ENCODE peak calls at places on chromosomes 12 and 14, in nine cellular contexts. O is stomach; X is kidney tubule cell; I is hypothalamus; V is HTR-8/SVneo; G is Caki2; L is endothelial cell; Y is stimulated activated CD4-positive, alpha-beta T cell treated with anti-CD3 and anti-CD28 coated beads, Interleukin-15, amount 100 ng/mL, for 48 hours; D is stimulated activated CD8-positive, alpha-beta memory T cell treated with anti-CD3 and anti-CD28 coated beads, Interleukin-15, amount 100 ng/mL, for 24 hours. U is an unnamed sample.
A peak's percentile ranks its signal among the peaks of the same experiment; 100 is the strongest.

GRCh38 chr12:6821674-6822433 is at the start of gene GPR162:
- DNase-seq in O (peak; percentile 52), X (no peak), I (no peak), V (peak; percentile 73), G (no peak), L (peak; percentile 45), Y (no peak), D (no peak), U (no peak)

GRCh38 chr12:54411398-54412241 is 7.4 kb downstream of the ITGA5 start:
- DNase-seq in O (peak; percentile 31), X (peak; percentile 99), I (no peak), V (peak; percentile 47), G (peak; percentile 96), L (no peak), Y (peak; percentile 58), D (no peak), U (peak; percentile 94)

GRCh38 chr14:101635238-101636080 is 74.2 kb downstream of the DIO3 start:
- DNase-seq in O (no peak), X (no peak), I (no peak), V (no peak), G (no peak), L (no peak), Y (no peak), D (no peak), U (peak; percentile 5)

GRCh38 chr14:72946491-72946890 is 20.2 kb downstream of the DCAF4 start:
- DNase-seq in O (no peak), X (no peak), I (no peak), V (no peak), G (no peak), L (no peak), Y (no peak), D (no peak), U (no peak)

GRCh38 chr12:44972746-44973421 is 78.0 kb downstream of the DBX2 start:
- DNase-seq in O (no peak), X (peak; percentile 31), I (no peak), V (no peak), G (no peak), L (no peak), Y (no peak), D (no peak), U (no peak)

GRCh38 chr14:75906680-75907280 is 75.0 kb downstream of the TGFB3 start:
- DNase-seq in O (peak; percentile 63), X (peak; percentile 60), I (peak; percentile 14), V (peak; percentile 81), G (no peak), L (peak; percentile 72), Y (peak; percentile 56), D (peak; percentile 35), U (peak; percentile 17)

GRCh38 chr14:80942158-80942738 is 710 bp upstream of the CEP128 start:
- DNase-seq in O (no peak), X (no peak), I (no peak), V (no peak), G (no peak), L (no peak), Y (no peak), D (no peak), U (no peak)

GRCh38 chr12:108980831-108981618 is 39.8 kb downstream of the SVOP start:
- DNase-seq in O (no peak), X (no peak), I (no peak), V (peak; percentile 46), G (no peak), L (no peak), Y (no peak), D (no peak), U (no peak)

GRCh38 chr12:10701226-10701681 is 21.9 kb downstream of the YBX3 start:
- DNase-seq in O (no peak), X (no peak), I (no peak), V (no peak), G (no peak), L (no peak), Y (peak; percentile 8), D (no peak), U (no peak)

GRCh38 chr12:34598352-34598827 is 576.1 kb downstream of the ALG10 start:
- DNase-seq in O (no peak), X (no peak), I (no peak), V (no peak), G (no peak), L (no peak), Y (no peak), D (no peak), U (no peak)

GRCh38 chr12:104154286-104154685 is 16.3 kb upstream of the NFYB start:
- DNase-seq in O (no peak), X (no peak), I (no peak), V (no peak), G (no peak), L (no peak), Y (no peak), D (no peak), U (no peak)

GRCh38 chr14:23119362-23120327 is 590 bp upstream of the CEBPE start:
- DNase-seq in O (no peak), X (no peak), I (no peak), V (no peak), G (no peak), L (no peak), Y (no peak), D (no peak), U (no peak)

GRCh38 chr14:80202888-80203562 is 8.3 kb downstream of the DIO2 start:
- DNase-seq in O (peak; percentile 31), X (peak; percentile 11), I (no peak), V (no peak), G (no peak), L (peak; percentile 69), Y (no peak), D (no peak), U (no peak)

GRCh38 chr12:122837306-122838265 is 2.3 kb downstream of the HIP1R start:
- DNase-seq in O (peak; percentile 76), X (peak; percentile 94), I (no peak), V (no peak), G (peak; percentile 79), L (no peak), Y (no peak), D (no peak), U (peak; percentile 52)

GRCh38 chr12:14834502-14834901 is 8.8 kb downstream of the ART4 start:
- DNase-seq in O (no peak), X (no peak), I (no peak), V (no peak), G (no peak), L (no peak), Y (no peak), D (no peak), U (no peak)

GRCh38 chr14:75640876-75641275 is 19.8 kb downstream of the ERG28 start:
- DNase-seq in O (no peak), X (no peak), I (no peak), V (no peak), G (no peak), L (no peak), Y (no peak), D (no peak), U (no peak)

GRCh38 chr12:52379536-52379935 is 5.9 kb downstream of the KRT84 start:
- DNase-seq in O (no peak), X (no peak), I (no peak), V (no peak), G (no peak), L (no peak), Y (no peak), D (no peak), U (no peak)

GRCh38 chr12:64053117-64053516 is 169.0 kb downstream of the KICS2 start:
- DNase-seq in O (no peak), X (no peak), I (no peak), V (no peak), G (no peak), L (no peak), Y (no peak), D (no peak), U (no peak)

GRCh38 chr12:68854554-68854953 is 46.6 kb downstream of the MDM2 start:
- DNase-seq in O (no peak), X (no peak), I (no peak), V (no peak), G (no peak), L (no peak), Y (no peak), D (no peak), U (no peak)

GRCh38 chr12:116106870-116107269 is 170.6 kb downstream of the MED13L start:
- DNase-seq in O (no peak), X (no peak), I (no peak), V (no peak), G (no peak), L (no peak), Y (no peak), D (no peak), U (no peak)

GRCh38 chr12:88951177-88951576 is 370.9 kb upstream of the KITLG start:
- DNase-seq in O (no peak), X (no peak), I (no peak), V (no peak), G (no peak), L (no peak), Y (no peak), D (no peak), U (no peak)

GRCh38 chr12:66165141-66165540 is 4.7 kb downstream of the TMBIM4 start:
- DNase-seq in O (no peak), X (no peak), I (no peak), V (no peak), G (no peak), L (no peak), Y (no peak), D (no peak), U (no peak)

GRCh38 chr12:34406996-34407300 is 384.7 kb downstream of the ALG10 start:
- DNase-seq in O (no peak), X (no peak), I (no peak), V (no peak), G (no peak), L (peak; percentile 1), Y (no peak), D (no peak), U (no peak)

GRCh38 chr12:50924439-50925341 is 27.7 kb upstream of the HIGD1C start:
- DNase-seq in O (peak; percentile 95), X (peak; percentile 65), I (peak; percentile 64), V (peak; percentile 42), G (peak; percentile 89), L (peak; percentile 29), Y (no peak), D (no peak), U (no peak)

GRCh38 chr12:12665194-12665593 is 30.8 kb downstream of the GPR19 start:
- DNase-seq in O (no peak), X (no peak), I (no peak), V (no peak), G (no peak), L (peak; percentile 61), Y (no peak), D (no peak), U (no peak)

GRCh38 chr12:118356809-118357326 is 15.8 kb downstream of the TAOK3 start:
- DNase-seq in O (no peak), X (peak; percentile 66), I (no peak), V (no peak), G (peak; percentile 31), L (no peak), Y (no peak), D (no peak), U (peak; percentile 40)

GRCh38 chr12:6249580-6249979 is 49.4 kb downstream of the CD9 start:
- DNase-seq in O (no peak), X (no peak), I (no peak), V (no peak), G (no peak), L (no peak), Y (no peak), D (no peak), U (no peak)

GRCh38 chr12:52691076-52691764 is 11.0 kb upstream of the KRT1 start:
- DNase-seq in O (no peak), X (no peak), I (no peak), V (no peak), G (no peak), L (peak; percentile 21), Y (peak; percentile 42), D (no peak), U (no peak)

GRCh38 chr14:58296731-58297130 is 1.6 kb upstream of the ARID4A start:
- DNase-seq in O (no peak), X (peak; percentile 22), I (no peak), V (peak; percentile 29), G (no peak), L (no peak), Y (no peak), D (no peak), U (no peak)

GRCh38 chr12:115571027-115571426 is 706.5 kb downstream of the MED13L start:
- DNase-seq in O (no peak), X (no peak), I (no peak), V (no peak), G (no peak), L (no peak), Y (no peak), D (no peak), U (no peak)

GRCh38 chr14:68544150-68544892 is 248.5 kb downstream of the ZFP36L1 start:
- DNase-seq in O (peak; percentile 72), X (peak; percentile 72), I (no peak), V (peak; percentile 78), G (no peak), L (no peak), Y (no peak), D (no peak), U (peak; percentile 37)

U was measured in RCC 7860.